ENCODE peak calls at places on chromosomes 11 and 22, in four cellular contexts. One of them, this sample, is unnamed.

GRCh38 chr11:61888043-61888442 is 3.3 kb downstream of the FADS3 start:
- DNase-seq in K562: no peak
- DNase-seq in HepG2: no peak
- DNase-seq in GM12878: no peak
- DNase-seq in this sample: no peak

GRCh38 chr11:19905280-19905853 is 192.7 kb downstream of the NAV2 start:
- DNase-seq in K562: peak
- DNase-seq in HepG2: peak
- DNase-seq in GM12878: no peak
- DNase-seq in this sample: peak

GRCh38 chr11:101477926-101478325 is 105.9 kb downstream of the TRPC6 start:
- DNase-seq in K562: no peak
- DNase-seq in HepG2: no peak
- DNase-seq in GM12878: no peak
- DNase-seq in this sample: no peak

GRCh38 chr11:94958118-94958517 is 15.2 kb downstream of the CWC15 start:
- DNase-seq in K562: no peak
- DNase-seq in HepG2: no peak
- DNase-seq in GM12878: no peak
- DNase-seq in this sample: no peak

GRCh38 chr11:117704416-117705150 is 92.4 kb downstream of the DSCAML1 start:
- DNase-seq in K562: no peak
- DNase-seq in HepG2: no peak
- DNase-seq in GM12878: no peak
- DNase-seq in this sample: no peak

GRCh38 chr11:74011360-74012071 is 2.6 kb upstream of the UCP3 start:
- DNase-seq in K562: peak
- DNase-seq in HepG2: no peak
- DNase-seq in GM12878: peak
- DNase-seq in this sample: no peak

GRCh38 chr11:94938399-94939055 is 34.8 kb downstream of the CWC15 start:
- DNase-seq in K562: no peak
- DNase-seq in HepG2: no peak
- DNase-seq in GM12878: no peak
- DNase-seq in this sample: peak

GRCh38 chr22:48894064-48894671 is 933.5 kb downstream of the BRD1 start:
- DNase-seq in K562: peak
- DNase-seq in HepG2: no peak
- DNase-seq in GM12878: no peak
- DNase-seq in this sample: no peak

GRCh38 chr11:120079750-120080610 is 57.9 kb downstream of the TRIM29 start:
- DNase-seq in K562: peak
- DNase-seq in HepG2: peak
- DNase-seq in GM12878: no peak
- DNase-seq in this sample: no peak

GRCh38 chr11:80815752-80816453 is 1375.1 kb upstream of the TENM4 start:
- DNase-seq in K562: no peak
- DNase-seq in HepG2: no peak
- DNase-seq in GM12878: peak
- DNase-seq in this sample: no peak

GRCh38 chr11:120142072-120142423 is 4.1 kb upstream of the TRIM29 start:
- DNase-seq in K562: no peak
- DNase-seq in HepG2: no peak
- DNase-seq in GM12878: no peak
- DNase-seq in this sample: no peak

GRCh38 chr11:17476317-17477083 is at the start of gene ABCC8:
- DNase-seq in K562: no peak
- DNase-seq in HepG2: no peak
- DNase-seq in GM12878: no peak
- DNase-seq in this sample: peak

GRCh38 chr22:28019881-28020861 is 101.1 kb upstream of the PITPNB start:
- DNase-seq in K562: peak
- DNase-seq in HepG2: peak
- DNase-seq in GM12878: no peak
- DNase-seq in this sample: peak

GRCh38 chr11:87462171-87462570 is 424.4 kb downstream of the TMEM135 start:
- DNase-seq in K562: no peak
- DNase-seq in HepG2: no peak
- DNase-seq in GM12878: no peak
- DNase-seq in this sample: no peak

GRCh38 chr22:47565607-47566006 is 803.2 kb downstream of the TBC1D22A start:
- DNase-seq in K562: no peak
- DNase-seq in HepG2: no peak
- DNase-seq in GM12878: no peak
- DNase-seq in this sample: no peak

GRCh38 chr11:1327064-1327460 is 17.6 kb upstream of the TOLLIP start:
- DNase-seq in K562: no peak
- DNase-seq in HepG2: no peak
- DNase-seq in GM12878: no peak
- DNase-seq in this sample: no peak

GRCh38 chr11:69354545-69354897 is 60.6 kb downstream of the MYEOV start:
- DNase-seq in K562: no peak
- DNase-seq in HepG2: no peak
- DNase-seq in GM12878: no peak
- DNase-seq in this sample: no peak

GRCh38 chr11:67303132-67303988 is at the start of gene SSH3:
- DNase-seq in K562: no peak
- DNase-seq in HepG2: peak
- DNase-seq in GM12878: no peak
- DNase-seq in this sample: peak

GRCh38 chr11:60985991-60986915 is 14.8 kb downstream of the CD6 start:
- DNase-seq in K562: no peak
- DNase-seq in HepG2: no peak
- DNase-seq in GM12878: no peak
- DNase-seq in this sample: no peak

GRCh38 chr11:127000291-127000968 is at the start of gene KIRREL3:
- DNase-seq in K562: no peak
- DNase-seq in HepG2: no peak
- DNase-seq in GM12878: no peak
- DNase-seq in this sample: peak

GRCh38 chr11:64855596-64856304 is 11.3 kb upstream of the CDC42BPG start:
- DNase-seq in K562: no peak
- DNase-seq in HepG2: no peak
- DNase-seq in GM12878: no peak
- DNase-seq in this sample: no peak

GRCh38 chr11:131764126-131764525 is 393.7 kb downstream of the NTM start:
- DNase-seq in K562: no peak
- DNase-seq in HepG2: no peak
- DNase-seq in GM12878: no peak
- DNase-seq in this sample: no peak

GRCh38 chr22:40107756-40108437 is 69.8 kb upstream of the TNRC6B start:
- DNase-seq in K562: no peak
- DNase-seq in HepG2: no peak
- DNase-seq in GM12878: no peak
- DNase-seq in this sample: no peak

GRCh38 chr22:47997052-47997568 is 1234.7 kb downstream of the TBC1D22A start:
- DNase-seq in K562: no peak
- DNase-seq in HepG2: no peak
- DNase-seq in GM12878: no peak
- DNase-seq in this sample: no peak

GRCh38 chr11:78112588-78113275 is 26.7 kb downstream of the ALG8 start:
- DNase-seq in K562: no peak
- DNase-seq in HepG2: no peak
- DNase-seq in GM12878: peak
- DNase-seq in this sample: no peak

GRCh38 chr22:30878516-30879365 is 89.8 kb downstream of the MORC2 start:
- DNase-seq in K562: peak
- DNase-seq in HepG2: peak
- DNase-seq in GM12878: no peak
- DNase-seq in this sample: peak

GRCh38 chr22:44311855-44312170 is 938 bp downstream of the SHISAL1 start:
- DNase-seq in K562: no peak
- DNase-seq in HepG2: no peak
- DNase-seq in GM12878: no peak
- DNase-seq in this sample: no peak

GRCh38 chr11:108319541-108320145 is 96.8 kb downstream of the ATM start:
- DNase-seq in K562: no peak
- DNase-seq in HepG2: no peak
- DNase-seq in GM12878: no peak
- DNase-seq in this sample: no peak

GRCh38 chr11:19359425-19360000 is 118.8 kb upstream of the E2F8 start:
- DNase-seq in K562: no peak
- DNase-seq in HepG2: no peak
- DNase-seq in GM12878: no peak
- DNase-seq in this sample: no peak

GRCh38 chr11:87265915-87266314 is 228.2 kb downstream of the TMEM135 start:
- DNase-seq in K562: no peak
- DNase-seq in HepG2: no peak
- DNase-seq in GM12878: no peak
- DNase-seq in this sample: no peak

GRCh38 chr11:45052361-45052760 is 94.1 kb upstream of the PRDM11 start:
- DNase-seq in K562: no peak
- DNase-seq in HepG2: no peak
- DNase-seq in GM12878: no peak
- DNase-seq in this sample: no peak

GRCh38 chr11:86809561-86809960 is 9.2 kb downstream of the PRSS23 start:
- DNase-seq in K562: no peak
- DNase-seq in HepG2: no peak
- DNase-seq in GM12878: no peak
- DNase-seq in this sample: no peak

GRCh38 chr11:133425992-133426391 is 106.3 kb downstream of the OPCML start:
- DNase-seq in K562: no peak
- DNase-seq in HepG2: no peak
- DNase-seq in GM12878: no peak
- DNase-seq in this sample: no peak

GRCh38 chr22:49918911-49919881 is 762 bp downstream of the CRELD2 start:
- DNase-seq in K562: no peak
- DNase-seq in HepG2: no peak
- DNase-seq in GM12878: no peak
- DNase-seq in this sample: peak

GRCh38 chr11:63841554-63841953 is 2.6 kb downstream of the MARK2 start:
- DNase-seq in K562: no peak
- DNase-seq in HepG2: no peak
- DNase-seq in GM12878: no peak
- DNase-seq in this sample: no peak

GRCh38 chr11:46216765-46217089 is 60.7 kb upstream of the CREB3L1 start:
- DNase-seq in K562: no peak
- DNase-seq in HepG2: no peak
- DNase-seq in GM12878: no peak
- DNase-seq in this sample: no peak

GRCh38 chr11:46215208-46215931 is 62.1 kb upstream of the CREB3L1 start:
- DNase-seq in K562: no peak
- DNase-seq in HepG2: no peak
- DNase-seq in GM12878: no peak
- DNase-seq in this sample: no peak

GRCh38 chr11:46220313-46220712 is 57.1 kb upstream of the CREB3L1 start:
- DNase-seq in K562: no peak
- DNase-seq in HepG2: no peak
- DNase-seq in GM12878: no peak
- DNase-seq in this sample: no peak

GRCh38 chr11:46212720-46213119 is 64.7 kb upstream of the CREB3L1 start:
- DNase-seq in K562: no peak
- DNase-seq in HepG2: no peak
- DNase-seq in GM12878: no peak
- DNase-seq in this sample: no peak

GRCh38 chr11:46216040-46216764 is 61.3 kb upstream of the CREB3L1 start:
- DNase-seq in K562: no peak
- DNase-seq in HepG2: no peak
- DNase-seq in GM12878: no peak
- DNase-seq in this sample: no peak
- H3K4me3 ChIP-seq in K562: peak
- H3K4me3 ChIP-seq in HepG2: no peak
- H3K4me3 ChIP-seq in GM12878: peak
- H3K4me3 ChIP-seq in this sample: no peak

DNA sequence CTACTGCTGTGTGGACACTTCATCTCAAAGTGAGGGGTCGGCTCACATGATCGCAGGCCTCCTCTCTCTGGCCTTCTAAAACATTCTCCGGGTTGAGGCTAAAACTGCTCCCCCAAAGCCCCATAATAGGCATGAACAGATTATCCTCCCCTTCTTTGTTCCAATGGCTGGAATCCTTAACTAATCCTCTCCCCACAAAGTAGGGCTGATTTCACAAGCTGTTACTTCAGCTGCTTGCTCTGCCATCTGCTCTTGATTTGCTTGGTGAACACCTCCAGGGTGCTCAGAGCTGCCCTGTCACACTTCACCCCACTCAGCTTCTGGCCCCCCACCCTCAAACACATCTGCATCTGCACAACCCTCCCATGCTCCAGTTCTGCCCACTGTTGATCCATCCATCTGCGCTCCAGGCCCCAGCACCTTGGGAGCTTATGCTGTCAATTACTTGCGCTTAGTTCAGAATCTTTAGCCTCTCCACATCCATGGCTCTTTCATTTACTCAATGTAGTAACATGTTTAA is 173.1 kb upstream of the API5 start:
- DNase-seq in K562: no peak
- DNase-seq in HepG2: no peak
- DNase-seq in GM12878: no peak
- DNase-seq in this sample: no peak
- TF ChIP-seq NFIC in K562: no peak
- TF ChIP-seq NFIC in HepG2: no peak
- TF ChIP-seq NFIC in GM12878: no peak
- TF ChIP-seq NFIC in this sample: no peak

DNA sequence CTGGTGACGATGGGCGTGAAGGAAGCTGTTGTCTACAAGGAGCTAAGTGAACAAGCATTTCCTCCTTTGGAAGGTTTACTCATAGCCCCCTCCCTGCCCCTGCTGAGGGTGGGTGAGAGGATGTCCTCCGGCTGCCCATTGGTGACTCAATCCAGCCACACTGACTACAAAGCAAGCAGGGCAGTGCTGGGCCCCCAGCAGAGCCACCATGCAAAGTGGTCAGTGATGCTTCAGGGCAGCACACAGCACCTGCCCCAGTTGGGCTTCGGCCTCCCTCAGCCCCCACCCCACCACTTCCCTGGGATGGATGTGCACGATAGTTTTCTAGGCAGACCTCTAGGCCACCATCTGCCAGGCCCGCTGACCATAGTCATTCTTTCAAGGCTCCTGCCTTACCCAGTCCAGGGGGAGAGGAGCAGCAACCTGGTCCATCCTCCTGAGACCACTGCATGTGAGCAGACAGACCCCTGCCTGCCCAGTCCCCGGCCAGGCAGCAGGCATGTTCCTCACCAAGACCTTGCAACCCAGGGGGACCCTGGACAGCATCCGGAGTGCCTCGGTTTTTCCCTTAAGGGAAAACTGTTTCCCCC is 125.1 kb downstream of the BCR start:
- DNase-seq in K562: no peak
- DNase-seq in HepG2: no peak
- DNase-seq in GM12878: no peak
- DNase-seq in this sample: peak
- TF ChIP-seq MXI1 in K562: no peak
- TF ChIP-seq MXI1 in HepG2: no peak
- TF ChIP-seq MXI1 in GM12878: no peak
- TF ChIP-seq MXI1 in this sample: no peak

GRCh38 chr11:66240781-66241136 is 27.7 kb upstream of the RAB1B start:
- DNase-seq in K562: no peak
- DNase-seq in HepG2: no peak
- DNase-seq in GM12878: no peak
- DNase-seq in this sample: no peak
- H3K4me3 ChIP-seq in K562: no peak
- H3K4me3 ChIP-seq in HepG2: no peak
- H3K4me3 ChIP-seq in GM12878: no peak
- H3K4me3 ChIP-seq in this sample: no peak

GRCh38 chr11:115941481-115941993 is 437.3 kb upstream of the CADM1 start:
- DNase-seq in K562: peak
- DNase-seq in HepG2: no peak
- DNase-seq in GM12878: no peak
- DNase-seq in this sample: no peak
- TF ChIP-seq NFIC in K562: no peak
- TF ChIP-seq NFIC in HepG2: no peak
- TF ChIP-seq NFIC in GM12878: no peak
- TF ChIP-seq NFIC in this sample: no peak

GRCh38 chr11:43920598-43921419 is 21.6 kb upstream of the C11orf96 start:
- DNase-seq in K562: peak
- DNase-seq in HepG2: peak
- DNase-seq in GM12878: no peak
- DNase-seq in this sample: no peak
- TF ChIP-seq MXI1 in K562: no peak
- TF ChIP-seq MXI1 in HepG2: peak
- TF ChIP-seq MXI1 in GM12878: no peak
- TF ChIP-seq MXI1 in this sample: no peak

This sample was measured in SK-N-SH.